ENCODE peak calls at places on chromosomes 16 and 17, in seven cellular contexts. I is fibroblast of lung, E is endothelial cell of umbilical vein, R is GM23248, N is osteoblast, W is neuronal stem cell, V is OCI-LY7. L is an unnamed sample.

GRCh38 chr16:70686376-70687171 is 721 bp upstream of the MTSS2 start:
- DNase-seq in V (no peak), W (no peak), R (no peak), E (no peak), I (no peak), N (peak), L (no peak)

GRCh38 chr16:1063728-1064127 is 8.8 kb upstream of the SSTR5 start:
- DNase-seq in R (no peak), V (no peak), E (no peak), I (no peak), W (no peak), N (no peak), L (no peak)

GRCh38 chr17:50521517-50521916 is 11.0 kb upstream of the EPN3 start:
- DNase-seq in N (peak), W (no peak), V (no peak), R (no peak), E (no peak), I (no peak), L (no peak)

GRCh38 chr17:17922198-17922901 is 49.9 kb downstream of the TOM1L2 start:
- DNase-seq in E (no peak), R (no peak), N (no peak), V (no peak), I (no peak), W (no peak), L (no peak)

GRCh38 chr16:82638095-82638798 is 11.5 kb downstream of the CDH13 start:
- DNase-seq in E (peak), I (peak), N (peak), V (no peak), W (no peak), R (peak), L (no peak)

GRCh38 chr17:3026856-3027751 is 36.3 kb downstream of the OR1D5 start:
- DNase-seq in W (no peak), E (no peak), V (no peak), R (no peak), N (no peak), I (no peak), L (no peak)

GRCh38 chr17:44044092-44044491 is 22.4 kb downstream of the LSM12 start:
- DNase-seq in E (peak), N (peak), I (peak), V (no peak), R (peak), W (no peak), L (no peak)

GRCh38 chr16:49350265-49351103 is 23.1 kb upstream of the C16orf78 start:
- DNase-seq in I (peak), E (peak), N (peak), V (peak), W (peak), R (peak), L (no peak)

GRCh38 chr16:3637371-3637923 is 17.0 kb upstream of the DNASE1 start:
- DNase-seq in N (no peak), I (no peak), V (peak), R (no peak), E (peak), W (no peak), L (no peak)

GRCh38 chr17:49575524-49576120 is at the start of gene NXPH3:
- DNase-seq in V (peak), E (peak), R (peak), I (peak), W (peak), N (peak), L (peak)

GRCh38 chr17:61815863-61816523 is 47.3 kb downstream of the BRIP1 start:
- DNase-seq in W (no peak), E (no peak), I (no peak), R (no peak), N (no peak), V (peak), L (no peak)
- H2AFZ ChIP-seq in W (no peak), E (no peak), I (no peak), R (no peak), N (peak), V (no peak), L (no peak)

DNA sequence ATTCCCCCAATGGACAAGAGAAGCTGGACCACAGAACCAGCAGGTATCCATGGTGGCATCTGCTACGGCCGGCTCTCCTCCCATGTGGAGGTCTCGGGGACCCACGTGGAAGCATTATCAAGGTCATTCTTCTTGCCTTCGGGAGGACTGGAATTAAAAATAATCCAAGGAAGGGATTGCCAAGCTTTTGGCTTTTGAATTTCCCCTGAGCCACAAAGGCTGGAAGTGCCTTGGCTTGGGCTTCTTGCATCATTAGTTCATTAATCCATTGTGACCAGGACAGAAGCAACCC is 16.1 kb downstream of the NAGPA start:
- DNase-seq in N (peak), R (no peak), I (no peak), V (no peak), W (no peak), E (no peak), L (no peak)
- H3K4me2 ChIP-seq in N (no peak), R (no peak), I (no peak), V (no peak), W (no peak), E (no peak), L (no peak)

GRCh38 chr17:33962857-33963655 is 292.0 kb upstream of the CCL2 start:
- DNase-seq in V (no peak), I (no peak), W (no peak), R (no peak), E (no peak), N (no peak), L (no peak)
- H2AFZ ChIP-seq in V (no peak), I (no peak), W (no peak), R (no peak), E (no peak), N (no peak), L (no peak)

DNA sequence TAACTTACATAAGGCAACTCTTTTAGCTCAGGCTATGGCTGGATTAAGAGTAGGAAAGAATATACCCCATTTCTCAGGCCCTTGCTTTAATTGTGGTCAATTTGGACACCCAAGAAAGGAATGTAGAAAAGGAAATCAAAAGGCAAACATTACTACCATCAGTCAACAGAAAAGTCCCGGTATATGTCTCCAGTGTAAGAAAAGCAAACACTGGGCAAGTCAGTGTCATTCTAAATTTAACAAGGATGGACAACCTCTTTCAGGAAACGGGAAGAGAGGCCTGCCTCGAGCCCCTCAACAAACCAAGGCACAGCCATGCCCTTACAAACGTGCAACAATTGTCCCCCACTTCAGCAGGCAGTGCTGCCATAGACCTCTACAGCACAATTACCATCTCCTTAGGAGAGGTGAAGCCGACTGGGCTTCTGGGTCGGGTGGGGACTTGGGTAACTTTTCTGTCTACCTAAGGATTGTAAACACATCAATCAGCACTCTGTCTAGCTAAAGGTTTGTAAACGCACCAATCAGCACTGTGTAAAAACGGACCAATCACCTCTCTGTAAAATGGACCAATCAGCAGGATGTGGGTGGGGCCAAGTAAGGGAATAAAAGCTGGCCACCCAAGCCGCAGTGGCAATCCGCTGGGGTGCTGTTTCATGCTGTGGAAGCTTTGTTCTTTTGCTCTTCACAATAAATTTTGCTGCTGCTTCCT is 12.4 kb downstream of the MRPL58 start:
- DNase-seq in W (no peak), I (no peak), V (no peak), E (no peak), R (no peak), N (no peak), L (no peak)
- H3K4me2 ChIP-seq in W (no peak), I (no peak), V (no peak), E (no peak), R (no peak), N (no peak), L (no peak)

GRCh38 chr17:2011421-2012371 is 13.4 kb downstream of the RTN4RL1 start:
- DNase-seq in N (peak), V (no peak), W (no peak), R (peak), I (peak), E (no peak), L (peak)
- H2AFZ ChIP-seq in N (peak), V (no peak), W (peak), R (peak), I (peak), E (peak), L (peak)

GRCh38 chr16:10754941-10755340 is 11.3 kb downstream of the NUBP1 start:
- DNase-seq in I (peak), N (peak), R (peak), E (peak), W (no peak), V (no peak), L (peak)
- H3K4me2 ChIP-seq in I (no peak), N (no peak), R (peak), E (no peak), W (no peak), V (no peak), L (peak)